ENCODE peak calls at places on chromosomes 11 and 22, in ten cellular contexts. X is spleen, N is body of pancreas, M is adrenal gland, L is uterus, R is heart left ventricle, J is ovary, E is right lobe of liver, D is IMR-90, Q is transverse colon. P is an unnamed sample.

GRCh38 chr22:33271390-33272161 is 213.4 kb upstream of the SYN3 start:
- DNase-seq in J (peak; percentile 35), E (peak; percentile 90), R (peak; percentile 71), N (peak; percentile 87), M (no peak), X (no peak), D (peak; percentile 13), Q (peak; percentile 44), L (no peak), P (peak; percentile 23)

GRCh38 chr11:73343076-73343833 is 32.9 kb upstream of the RELT start:
- DNase-seq in L (no peak), D (no peak), N (peak; percentile 31), E (no peak), M (no peak), X (no peak), R (no peak), J (no peak), Q (no peak), P (peak; percentile 47)

GRCh38 chr11:47233989-47234668 is 14.5 kb downstream of the ACP2 start:
- DNase-seq in L (no peak), R (peak; percentile 24), X (no peak), M (no peak), J (no peak), D (peak; percentile 67), E (no peak), N (no peak), Q (peak; percentile 24), P (no peak)

GRCh38 chr11:94770563-94771120 is 2.5 kb downstream of the AMOTL1 start:
- DNase-seq in Q (no peak), N (no peak), J (no peak), M (no peak), E (no peak), L (no peak), X (no peak), D (no peak), R (no peak), P (no peak)

GRCh38 chr11:14059491-14059890 is 97.0 kb downstream of the SPON1 start:
- DNase-seq in R (no peak), Q (no peak), M (peak; percentile 25), L (no peak), D (no peak), X (no peak), E (no peak), J (no peak), N (no peak), P (no peak)

GRCh38 chr11:35675901-35676610 is 13.5 kb downstream of the TRIM44 start:
- DNase-seq in M (no peak), E (no peak), D (peak; percentile 45), X (no peak), N (no peak), Q (no peak), R (no peak), J (no peak), L (no peak), P (no peak)

GRCh38 chr11:20873054-20873453 is 203.7 kb downstream of the NELL1 start:
- DNase-seq in L (no peak), Q (no peak), X (no peak), J (no peak), E (no peak), M (no peak), R (no peak), N (no peak), D (no peak), P (no peak)

GRCh38 chr11:112227002-112227401 is 774 bp downstream of the PTS start:
- DNase-seq in E (no peak), R (no peak), Q (no peak), J (no peak), L (no peak), M (no peak), D (peak; percentile 48), X (no peak), N (no peak), P (no peak)

GRCh38 chr11:86553322-86553721 is 119.1 kb downstream of the ME3 start:
- DNase-seq in R (no peak), E (no peak), X (no peak), N (no peak), M (no peak), J (no peak), Q (peak; percentile 46), D (no peak), L (no peak), P (no peak)

GRCh38 chr11:86551286-86551685 is 121.1 kb downstream of the ME3 start:
- DNase-seq in L (peak; percentile 59), J (no peak), E (no peak), D (peak; percentile 95), R (no peak), N (peak; percentile 54), M (no peak), Q (no peak), X (no peak), P (no peak)

GRCh38 chr11:86548278-86548917 is 124.0 kb downstream of the ME3 start:
- DNase-seq in M (no peak), J (no peak), Q (no peak), R (no peak), L (no peak), D (peak; percentile 80), X (no peak), E (no peak), N (no peak), P (no peak)

GRCh38 chr11:86550757-86551156 is 121.7 kb downstream of the ME3 start:
- DNase-seq in M (no peak), N (no peak), E (no peak), X (no peak), D (no peak), L (no peak), Q (no peak), J (no peak), R (no peak), P (no peak)

DNA sequence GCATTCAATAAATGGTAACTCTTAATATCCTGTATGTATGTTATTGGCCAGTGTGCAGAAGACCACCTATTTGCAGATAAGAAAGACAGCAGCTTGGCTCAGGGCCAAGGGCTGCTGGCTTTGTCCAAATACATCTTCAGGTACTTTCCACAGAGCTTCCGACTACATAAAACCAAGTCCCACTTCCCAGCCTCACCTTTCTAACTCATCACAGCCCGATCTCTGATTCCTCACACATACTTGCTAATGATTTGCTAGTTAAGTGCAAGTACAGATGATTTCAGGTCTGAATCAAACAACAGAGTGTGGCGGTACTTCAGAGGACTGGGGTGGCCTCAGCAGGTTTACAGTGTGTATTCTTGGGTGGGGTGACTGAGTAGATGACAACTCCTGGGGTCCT is 120.7 kb downstream of the ME3 start:
- DNase-seq in M (no peak), D (no peak), R (no peak), L (no peak), N (no peak), J (no peak), X (no peak), E (no peak), Q (no peak), P (peak; percentile 20)
- H3K27ac ChIP-seq in M (peak overlapping the region; percentile 83), D (no peak overlapping the region), R (peak overlapping the region; percentile 70), L (peak overlapping the region; percentile 45), N (peak overlapping the region; percentile 68), J (no peak overlapping the region), X (no peak overlapping the region), E (no peak overlapping the region), Q (peak overlapping the region; percentile 38), P (peak overlapping the region; percentile 44)

GRCh38 chr11:126311464-126312291 is 7.8 kb downstream of the DCPS start:
- DNase-seq in D (no peak), N (no peak), E (no peak), J (no peak), Q (peak; percentile 22), X (no peak), L (no peak), R (no peak), M (no peak), P (no peak)

GRCh38 chr11:126310992-126311310 is 7.1 kb downstream of the DCPS start:
- DNase-seq in J (no peak), Q (no peak), N (no peak), E (no peak), D (peak; percentile 45), M (no peak), L (no peak), R (no peak), X (no peak), P (no peak)

GRCh38 chr11:126310229-126310991 is 6.5 kb downstream of the DCPS start:
- DNase-seq in D (peak; percentile 74), Q (peak; percentile 79), L (peak; percentile 74), X (peak; percentile 90), J (peak; percentile 87), E (peak; percentile 73), R (peak; percentile 89), M (peak; percentile 80), N (peak; percentile 67), P (peak; percentile 71)

GRCh38 chr11:126313826-126314225 is 10.0 kb downstream of the DCPS start:
- DNase-seq in L (no peak), N (no peak), X (peak; percentile 18), R (no peak), Q (no peak), D (no peak), M (no peak), J (no peak), E (no peak), P (no peak)

GRCh38 chr11:126312903-126313460 is 9.1 kb downstream of the DCPS start:
- DNase-seq in E (no peak), R (no peak), X (no peak), N (no peak), M (no peak), J (no peak), Q (peak; percentile 32), L (no peak), D (no peak), P (no peak)
- H3K4me1 ChIP-seq in E (no peaks in the 10 kb centered on the region), R (peaks cover 15% of the 10 kb centered on the region), X (peaks cover 19% of the 10 kb centered on the region), N (peaks cover 9% of the 10 kb centered on the region), M (peaks cover 22% of the 10 kb centered on the region), J (peaks cover 6% of the 10 kb centered on the region), Q (peaks cover 8% of the 10 kb centered on the region), L (no peaks in the 10 kb centered on the region), D (peaks cover 8% of the 10 kb centered on the region), P (peaks cover 12% of the 10 kb centered on the region)

GRCh38 chr22:49052560-49052959 is 775.1 kb downstream of the BRD1 start:
- DNase-seq in Q (no peak), N (no peak), R (no peak), J (no peak), X (no peak), D (no peak), M (no peak), E (no peak), L (no peak), P (no peak)
- TF ChIP-seq POLR2A in Q (no peak), N (no peak), R (no peak), J (no peak), X (no peak), D (no peak), M (no peak), E (no peak), L (no peak), P (no peak)

GRCh38 chr11:68343761-68344256 is 31.4 kb downstream of the LRP5 start:
- DNase-seq in J (no peak), L (no peak), X (no peak), R (no peak), M (peak; percentile 68), E (peak; percentile 91), Q (peak; percentile 69), N (peak; percentile 42), D (no peak), P (peak; percentile 65)

GRCh38 chr11:68340784-68341556 is 28.6 kb downstream of the LRP5 start:
- DNase-seq in M (no peak), X (no peak), J (no peak), D (no peak), N (no peak), E (no peak), Q (no peak), R (no peak), L (no peak), P (no peak)

GRCh38 chr11:68341557-68342458 is 29.4 kb downstream of the LRP5 start:
- DNase-seq in Q (no peak), J (no peak), N (no peak), E (no peak), X (no peak), D (no peak), L (no peak), M (no peak), R (no peak), P (no peak)

GRCh38 chr11:68340003-68340767 is 27.8 kb downstream of the LRP5 start:
- DNase-seq in M (no peak), L (no peak), X (no peak), D (no peak), R (no peak), J (no peak), Q (no peak), N (no peak), E (no peak), P (no peak)

DNA sequence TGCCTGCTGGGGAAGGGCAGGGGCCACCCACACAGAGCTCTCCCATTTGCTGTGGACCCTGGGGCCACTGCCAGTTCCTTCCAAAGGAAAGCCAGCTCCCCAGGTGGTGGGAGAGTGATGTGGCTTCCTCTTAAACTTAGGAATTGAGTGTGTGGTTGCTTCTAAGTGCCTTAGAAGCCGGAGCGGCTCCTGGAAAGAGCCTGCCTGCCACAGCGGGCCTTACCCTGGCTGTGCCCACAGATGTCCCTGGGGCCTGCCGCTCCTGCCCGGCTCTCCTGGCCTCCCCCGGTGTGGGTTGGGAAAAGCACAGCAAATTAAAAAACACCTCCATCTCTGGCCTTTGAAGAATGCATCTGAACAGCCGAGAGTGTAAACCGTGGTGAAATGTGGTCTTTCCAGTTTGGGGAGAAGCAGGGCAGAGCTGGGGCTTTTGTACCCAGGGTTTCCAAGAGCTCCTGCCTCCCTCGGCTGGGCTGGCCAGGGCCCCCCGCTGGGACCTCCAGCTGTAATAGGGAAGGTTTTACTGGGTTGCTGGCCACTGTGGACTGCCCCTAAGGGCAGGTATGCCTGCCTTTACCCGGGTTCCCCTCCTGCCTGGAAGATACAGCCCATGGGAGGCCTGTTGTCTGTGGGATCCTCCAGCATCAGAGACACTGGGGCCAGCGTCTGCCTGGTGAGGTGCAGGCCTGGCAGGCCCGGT is 30.2 kb downstream of the LRP5 start:
- DNase-seq in Q (no peak), L (no peak), R (no peak), X (no peak), J (no peak), D (no peak), N (peak; percentile 70), E (no peak), M (no peak), P (peak; percentile 78)
- H3K27ac ChIP-seq in Q (peak overlapping the region; percentile 72), L (peak overlapping the region; percentile 43), R (no peak overlapping the region), X (no peak overlapping the region), J (no peak overlapping the region), D (no peak overlapping the region), N (peak overlapping the region; percentile 90), E (no peak overlapping the region), M (peak overlapping the region; percentile 57), P (peak overlapping the region; percentile 88)

P was measured in thyroid gland.